ENCODE peak calls at places on chromosomes 11 and 22, in six cellular contexts. B is gastrocnemius medialis, W is sigmoid colon, R is H54, Z is A549, G is esophagus squamous epithelium. V is an unnamed sample.

GRCh38 chr11:3959015-3959917 is 103.8 kb downstream of the STIM1 start:
- DNase-seq in B (no peak), Z (peak; percentile 54), G (no peak), R (peak; percentile 50), W (no peak), V (no peak)

GRCh38 chr11:65417702-65418430 is 4.7 kb upstream of the NEAT1 start:
- DNase-seq in R (no peak), B (peak; percentile 72), Z (no peak), W (peak; percentile 92), G (no peak), V (peak; percentile 93)

GRCh38 chr11:78227906-78228305 is 39.2 kb downstream of the USP35 start:
- DNase-seq in R (no peak), W (no peak), Z (no peak), G (no peak), B (no peak), V (no peak)

GRCh38 chr11:31636983-31637382 is 127.4 kb downstream of the ELP4 start:
- DNase-seq in W (no peak), Z (no peak), G (no peak), B (no peak), R (no peak), V (no peak)

GRCh38 chr22:20438678-20439492 is 1.3 kb upstream of the SCARF2 start:
- DNase-seq in W (peak; percentile 67), G (no peak), B (no peak), Z (peak; percentile 17), R (peak; percentile 60), V (no peak)

GRCh38 chr22:25080855-25081254 is 118.8 kb upstream of the CRYBB3 start:
- DNase-seq in G (no peak), W (no peak), B (no peak), Z (no peak), R (no peak), V (no peak)

GRCh38 chr11:101126551-101127347 is 2.9 kb downstream of the PGR start:
- DNase-seq in W (no peak), B (no peak), R (no peak), Z (no peak), G (no peak), V (peak; percentile 87)

GRCh38 chr11:130166457-130166784 is 6.8 kb downstream of the ST14 start:
- DNase-seq in W (no peak), R (peak; percentile 94), Z (peak; percentile 81), B (no peak), G (no peak), V (no peak)

GRCh38 chr11:10878408-10879214 is 20.8 kb upstream of the ZBED5 start:
- DNase-seq in W (no peak), Z (peak; percentile 81), G (no peak), R (no peak), B (no peak), V (no peak)

GRCh38 chr11:108620958-108621772 is 27.6 kb upstream of the EXPH5 start:
- DNase-seq in B (no peak), G (no peak), Z (peak; percentile 27), R (no peak), W (no peak), V (no peak)
- TF ChIP-seq POLR2A in B (no peak), G (no peak), Z (no peak), R (no peak), W (no peak), V (no peak)

GRCh38 chr22:29587938-29588699 is 7.2 kb upstream of the NIPSNAP1 start:
- DNase-seq in B (no peak), G (no peak), Z (peak; percentile 54), R (peak; percentile 47), W (no peak), V (peak; percentile 24)
- TF ChIP-seq POLR2A in B (no peak), G (no peak), Z (no peak), R (no peak), W (no peak), V (no peak)

DNA sequence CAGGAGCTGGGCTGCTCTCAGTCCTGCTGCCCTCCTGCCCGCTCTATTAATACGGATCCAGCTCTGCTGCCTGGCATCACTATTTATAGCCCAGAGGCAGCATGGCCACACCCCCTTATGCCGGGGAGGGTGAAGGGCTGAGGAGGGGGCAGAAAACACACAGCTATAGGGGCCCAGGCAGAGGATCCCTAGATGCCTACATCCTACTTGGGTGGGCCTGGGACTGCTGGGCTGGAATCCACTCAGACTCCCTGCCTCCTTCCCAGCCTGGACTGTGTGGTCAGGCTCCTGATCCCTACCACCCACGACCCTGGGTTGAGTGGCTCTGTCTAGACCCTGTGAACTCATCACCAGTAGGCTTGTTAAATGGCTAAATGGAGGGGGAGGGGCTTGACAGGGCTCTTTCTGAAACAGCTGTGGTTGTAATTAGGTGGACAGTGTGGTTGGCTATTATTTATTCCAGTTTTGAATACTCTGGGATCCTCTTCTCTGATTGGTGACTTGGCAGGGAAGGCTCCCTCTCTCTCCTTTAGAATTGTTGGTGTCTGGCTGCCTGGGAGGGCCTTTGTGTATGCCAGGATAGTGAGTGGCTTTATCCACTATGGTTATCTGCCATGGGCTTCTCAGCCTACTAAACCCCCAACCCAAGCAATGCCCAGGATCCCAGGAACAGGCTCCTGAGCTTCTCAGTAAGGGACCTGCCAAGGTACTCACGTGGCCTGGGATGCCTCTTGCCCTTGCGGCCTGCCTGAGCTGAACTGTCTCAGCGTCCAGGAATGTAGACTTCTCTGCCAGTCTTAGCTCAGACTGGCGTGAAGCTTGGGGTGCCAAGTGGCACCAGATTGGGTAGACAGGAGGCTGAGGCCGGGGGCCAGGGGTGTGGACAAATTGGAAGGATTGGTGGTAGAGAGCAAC is 15.2 kb downstream of the PHLDB1 start:
- DNase-seq in R (peak; percentile 73), Z (peak; percentile 74), W (no peak), B (peak; percentile 87), G (no peak), V (peak; percentile 89)
- TF ChIP-seq POLR2A in R (peak; percentile 40), Z (no peak), W (no peak), B (peak; percentile 76), G (no peak), V (no peak)

DNA sequence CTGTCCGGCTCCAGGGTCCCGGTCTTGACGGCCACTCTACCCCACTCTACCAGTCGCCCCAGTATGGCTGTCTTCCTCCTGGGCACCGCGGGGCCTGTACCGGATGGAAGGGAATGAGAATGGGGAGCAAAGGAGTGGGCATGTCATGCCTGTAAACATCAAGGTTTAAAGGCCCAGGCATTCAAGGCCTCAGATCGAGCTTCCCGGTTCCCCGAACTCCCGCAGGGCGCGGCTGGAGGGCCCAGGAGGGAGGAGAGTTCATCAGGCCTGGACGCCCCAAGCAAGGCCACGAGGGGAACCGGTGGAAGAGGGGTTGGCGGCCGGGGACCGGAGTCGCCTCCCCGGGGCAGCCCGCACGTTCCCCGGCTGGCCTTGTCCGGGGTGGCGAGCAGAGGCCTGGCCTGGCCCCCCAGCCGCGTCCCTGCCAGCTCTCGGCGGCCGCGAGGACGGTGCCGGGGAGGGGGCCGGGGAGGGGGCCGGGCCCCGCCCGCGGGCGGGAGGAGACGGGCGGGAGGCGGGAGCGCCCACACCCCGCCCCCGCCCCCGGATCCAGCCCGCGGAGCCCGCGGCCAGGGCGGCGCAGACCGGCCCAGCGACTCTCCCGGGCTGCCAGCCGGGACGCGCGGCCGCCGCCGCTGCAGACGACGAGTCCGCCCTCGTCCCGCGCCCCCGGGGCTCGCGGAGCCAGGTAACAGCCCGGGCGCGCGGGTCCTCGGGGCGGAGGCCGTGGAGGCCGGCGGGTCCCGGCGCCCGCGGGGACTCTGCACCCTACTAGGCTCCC is at the start of gene CDC42EP1:
- DNase-seq in W (peak; percentile 84), B (no peak), Z (peak; percentile 64), R (peak; percentile 37), G (no peak), V (no peak)
- TF ChIP-seq POLR2A in W (no peak), B (peak; percentile 81), Z (peak; percentile 75), R (peak; percentile 74), G (peak; percentile 80), V (no peak)

GRCh38 chr11:110429614-110430266 is at the start of gene FDX1:
- DNase-seq in Z (peak; percentile 73), G (no peak), W (peak; percentile 87), R (peak; percentile 45), B (peak; percentile 53), V (peak; percentile 64)
- TF ChIP-seq POLR2A in Z (peak; percentile 57), G (peak; percentile 70), W (no peak), R (peak; percentile 38), B (peak; percentile 80), V (no peak)